ENCODE peak calls at places on chromosomes 4 and X, in six cellular contexts. T, C, X, K, L and P are unnamed samples.

GRCh38 chr4:129246850-129247542 is 151.0 kb downstream of the C4orf33 start:
- DNase-seq in T (no peak), C (no peak), X (no peak), L (no peak), K (no peak), P (no peak)

GRCh38 chr4:47330856-47331255 is 132.6 kb downstream of the COMMD8 start:
- DNase-seq in K (no peak), T (no peak), C (no peak), X (no peak), L (no peak), P (no peak)

GRCh38 chr4:52126946-52127345 is 75.8 kb downstream of the SPATA18 start:
- DNase-seq in X (no peak), K (no peak), L (no peak), C (no peak), T (peak; percentile 33), P (no peak)

GRCh38 chr4:165191814-165192499 is 15.4 kb upstream of the KLHL2 start:
- DNase-seq in K (no peak), C (no peak), X (no peak), T (no peak), L (no peak), P (no peak)

GRCh38 chrX:729583-730409 is 99.2 kb downstream of the SHOX start:
- DNase-seq in C (no peak), X (no peak), T (no peak), L (no peak), K (no peak), P (no peak)

GRCh38 chr4:52069566-52069965 is 18.5 kb downstream of the SPATA18 start:
- DNase-seq in K (no peak), X (no peak), L (no peak), T (no peak), C (no peak), P (no peak)

GRCh38 chr4:181008164-181008563 is 1235.0 kb upstream of the TENM3 start:
- DNase-seq in C (no peak), L (no peak), K (no peak), T (peak; percentile 25), X (no peak), P (no peak)

GRCh38 chr4:89599026-89599425 is 237.9 kb downstream of the SNCA start:
- DNase-seq in X (no peak), C (no peak), T (no peak), L (no peak), K (no peak), P (no peak)

GRCh38 chr4:101328063-101328602 is 19.2 kb downstream of the PPP3CA start:
- DNase-seq in X (no peak), C (no peak), L (no peak), K (no peak), T (no peak), P (peak; percentile 22)

GRCh38 chr4:41050840-41051775 is 163.2 kb downstream of the APBB2 start:
- DNase-seq in K (no peak), X (no peak), T (no peak), L (no peak), C (no peak), P (no peak)

GRCh38 chrX:16444353-16444752 is 205.6 kb upstream of the S100G start:
- DNase-seq in C (peak; percentile 26), T (peak; percentile 91), X (no peak), L (no peak), K (no peak), P (no peak)

GRCh38 chrX:31499120-31499519 is 427.3 kb upstream of the FTHL17 start:
- DNase-seq in X (no peak), C (no peak), K (no peak), T (no peak), L (no peak), P (no peak)

GRCh38 chrX:3712870-3713224 is 602 bp downstream of the PRKX start:
- DNase-seq in L (no peak), X (peak; percentile 21), T (peak; percentile 1), C (no peak), K (peak; percentile 26), P (peak; percentile 25)

GRCh38 chr4:180946188-180946587 is 1297.0 kb upstream of the TENM3 start:
- DNase-seq in C (no peak), K (no peak), L (no peak), T (no peak), X (no peak), P (no peak)

GRCh38 chr4:26173619-26174018 is 147.2 kb upstream of the RBPJ start:
- DNase-seq in T (no peak), L (no peak), K (no peak), X (no peak), C (peak; percentile 84), P (no peak)

GRCh38 chr4:159946983-159947645 is 844.2 kb downstream of the RAPGEF2 start:
- DNase-seq in T (peak; percentile 72), L (no peak), X (peak; percentile 1), K (no peak), C (no peak), P (peak; percentile 61)

GRCh38 chrX:118437283-118437682 is 58.3 kb upstream of the DOCK11 start:
- DNase-seq in C (no peak), L (no peak), X (no peak), K (no peak), T (no peak), P (no peak)

GRCh38 chr4:102825261-102826071 is 1.9 kb downstream of the UBE2D3 start:
- DNase-seq in L (peak; percentile 42), K (no peak), T (peak; percentile 65), X (peak; percentile 17), C (peak; percentile 15), P (peak; percentile 52)

GRCh38 chrX:66038115-66038514 is 1.8 kb downstream of the VSIG4 start:
- DNase-seq in L (no peak), C (no peak), X (no peak), K (no peak), T (no peak), P (no peak)
- H3K27ac ChIP-seq in L (no peak overlapping the region), C (no peak overlapping the region), X (no peak overlapping the region), K (no peak overlapping the region), T (no peak overlapping the region), P (no peak overlapping the region)

DNA sequence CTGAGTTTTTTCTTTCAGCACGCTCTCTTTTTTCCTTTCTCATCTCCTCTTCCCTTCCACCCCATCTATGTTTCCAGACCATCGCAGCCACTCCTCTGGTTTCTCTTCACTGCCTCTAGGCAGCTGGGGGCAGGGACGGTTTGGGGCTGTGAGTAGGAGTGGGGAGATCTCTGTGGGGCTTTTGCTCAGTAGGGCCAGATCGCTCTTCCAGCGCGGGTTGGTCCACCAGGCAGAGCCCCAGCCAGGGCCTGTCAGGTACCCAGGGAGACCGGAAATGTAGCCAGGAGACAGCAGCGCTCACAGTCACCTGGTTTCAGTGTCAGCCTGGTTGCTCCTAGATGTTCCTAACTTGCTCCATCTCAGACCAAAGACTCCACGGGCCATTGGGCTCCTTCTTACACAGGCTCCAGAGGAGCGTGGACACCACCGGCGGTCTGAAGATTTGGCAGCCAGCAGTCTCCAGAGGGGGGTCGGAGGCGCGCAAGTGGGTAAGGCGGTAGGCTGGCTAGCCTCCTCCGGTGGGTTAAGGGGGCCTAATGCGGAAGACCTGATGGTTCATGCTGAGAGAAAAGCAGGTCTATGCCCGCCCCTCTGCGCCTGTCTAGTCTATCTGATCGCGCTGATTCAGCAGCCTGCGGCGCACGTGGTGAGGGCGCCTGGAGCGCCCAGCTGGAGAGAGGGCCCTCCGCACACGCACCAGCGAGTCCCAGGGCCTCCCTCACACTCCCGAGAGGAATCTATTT is 1.8 kb downstream of the FGF5 start:
- DNase-seq in T (no peak), X (no peak), L (no peak), K (no peak), C (no peak), P (no peak)
- H3K4me3 ChIP-seq in T (peak overlapping the region; percentile 47), X (no peak overlapping the region), L (no peak overlapping the region), K (no peak overlapping the region), C (peak overlapping the region; percentile 63), P (no peak overlapping the region)

GRCh38 chr4:108118505-108118904 is 50.2 kb downstream of the LEF1 start:
- DNase-seq in X (peak; percentile 30), C (no peak), L (no peak), T (peak; percentile 74), K (no peak), P (peak; percentile 8)
- H3K27ac ChIP-seq in X (peak overlapping the region; percentile 3), C (no peak overlapping the region), L (no peak overlapping the region), T (peak overlapping the region; percentile 81), K (no peak overlapping the region), P (no peak overlapping the region)

GRCh38 chr4:137685357-137685756 is 153.1 kb upstream of the PCDH18 start:
- DNase-seq in L (no peak), X (no peak), T (no peak), K (no peak), C (no peak), P (no peak)
- H3K4me3 ChIP-seq in L (no peak overlapping the region), X (no peak overlapping the region), T (no peak overlapping the region), K (no peak overlapping the region), C (no peak overlapping the region), P (no peak overlapping the region)

GRCh38 chr4:11616856-11617255 is 188.2 kb upstream of the HS3ST1 start:
- DNase-seq in T (no peak), L (no peak), C (no peak), K (no peak), X (no peak), P (no peak)

GRCh38 chr4:11622961-11623725 is 194.4 kb upstream of the HS3ST1 start:
- DNase-seq in T (peak; percentile 30), L (no peak), X (no peak), K (no peak), C (no peak), P (no peak)

GRCh38 chr4:11615601-11616000 is 186.9 kb upstream of the HS3ST1 start:
- DNase-seq in X (no peak), L (no peak), C (no peak), K (no peak), T (no peak), P (no peak)

GRCh38 chr4:11614426-11614825 is 185.7 kb upstream of the HS3ST1 start:
- DNase-seq in L (no peak), K (no peak), C (no peak), T (peak; percentile 94), X (no peak), P (no peak)

GRCh38 chr4:11618666-11619282 is 190.1 kb upstream of the HS3ST1 start:
- DNase-seq in C (no peak), L (no peak), K (no peak), T (no peak), X (no peak), P (peak; percentile 92)
- H3K27ac ChIP-seq in C (no peak overlapping the region), L (no peak overlapping the region), K (no peak overlapping the region), T (no peak overlapping the region), X (no peak overlapping the region), P (peak overlapping the region; percentile 48)

GRCh38 chr4:120049732-120050494 is 16.7 kb downstream of the MAD2L1 start:
- DNase-seq in C (peak; percentile 78), X (peak; percentile 59), L (peak; percentile 86), T (peak; percentile 80), K (peak; percentile 84), P (peak; percentile 82)
- H3K4me3 ChIP-seq in C (peak overlapping the region; percentile 31), X (no peak overlapping the region), L (no peak overlapping the region), T (peak overlapping the region; percentile 23), K (no peak overlapping the region), P (no peak overlapping the region)

DNA sequence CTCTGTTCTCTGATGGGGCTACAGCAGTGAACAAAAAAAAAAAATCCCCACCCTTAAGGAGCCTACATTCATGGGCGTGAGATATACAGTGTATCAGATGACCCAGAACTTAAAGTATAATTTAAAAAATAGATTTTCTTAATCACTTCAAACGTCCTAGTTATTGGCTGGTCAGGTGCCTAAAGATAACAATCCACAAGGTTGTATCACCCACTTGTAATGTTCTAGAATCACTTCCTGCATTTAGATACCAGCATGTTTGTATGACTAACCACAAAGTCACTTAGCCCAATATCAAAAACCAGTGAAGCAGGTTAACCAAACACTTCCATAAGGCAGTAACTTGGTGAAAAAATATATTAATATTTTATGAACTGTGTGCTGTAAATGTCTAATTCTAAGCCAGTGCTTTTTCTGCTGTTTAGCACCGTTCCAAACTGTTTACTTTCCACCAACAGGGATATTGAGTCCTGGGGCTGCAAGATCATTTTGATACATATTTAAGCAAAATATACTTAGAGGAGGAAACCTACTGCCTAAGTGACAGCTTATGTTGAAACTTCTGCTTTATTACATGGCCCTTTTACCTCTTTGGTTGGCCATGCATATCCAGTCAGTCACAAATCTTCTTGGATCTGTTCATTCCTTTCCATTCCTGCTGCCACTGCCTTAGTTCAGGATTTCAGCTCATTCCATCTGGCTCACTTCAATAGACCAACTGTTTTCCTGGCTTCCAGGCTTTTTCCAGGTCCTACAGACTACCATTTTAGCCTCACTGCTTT is 43.3 kb downstream of the CD40LG start:
- DNase-seq in K (no peak), C (no peak), X (no peak), T (peak; percentile 76), L (no peak), P (peak; percentile 15)
- H3K27ac ChIP-seq in K (no peak overlapping the region), C (no peak overlapping the region), X (no peak overlapping the region), T (peak overlapping the region; percentile 65), L (no peak overlapping the region), P (peak overlapping the region; percentile 58)